ENCODE peak calls at places on chromosomes 7 and 10, in five cellular contexts. F is WTC11, C is H1, X is HepG2, H is GM12878. B is an unnamed sample.
A peak's percentile ranks its signal among the peaks of the same experiment; 100 is the strongest.

GRCh38 chr7:24948739-24949138 is 31.2 kb downstream of the OSBPL3 start:
- DNase-seq in F (no peak), C (no peak), X (no peak), H (no peak), B (no peak)

GRCh38 chr7:27113991-27114866 is 11.7 kb upstream of the HOXA2 start:
- DNase-seq in F (no peak), C (no peak), X (no peak), H (no peak), B (peak; percentile 26)

GRCh38 chr7:6433814-6434630 is 13.7 kb downstream of the DAGLB start:
- DNase-seq in F (no peak), C (no peak), X (no peak), H (no peak), B (no peak)

GRCh38 chr7:11343818-11344413 is 370.2 kb downstream of the PHF14 start:
- DNase-seq in F (no peak), C (no peak), X (peak; percentile 24), H (no peak), B (peak; percentile 56)

GRCh38 chr7:143392875-143393266 is 11.7 kb downstream of the ZYX start:
- DNase-seq in F (no peak), C (no peak), X (no peak), H (no peak), B (no peak)

GRCh38 chr10:110497438-110498086 is at the start of gene DUSP5:
- DNase-seq in F (peak; percentile 91), C (peak; percentile 56), X (peak; percentile 75), H (peak; percentile 75), B (peak; percentile 94)

GRCh38 chr7:140342732-140343514 is 55.4 kb downstream of the SLC37A3 start:
- DNase-seq in F (peak; percentile 60), C (no peak), X (peak; percentile 29), H (no peak), B (peak; percentile 63)

GRCh38 chr7:130332259-130333053 is 12.2 kb upstream of the CPA5 start:
- DNase-seq in F (no peak), C (no peak), X (no peak), H (no peak), B (no peak)

GRCh38 chr10:113087082-113088029 is 137.3 kb downstream of the TCF7L2 start:
- DNase-seq in F (no peak), C (peak; percentile 76), X (peak; percentile 96), H (no peak), B (peak; percentile 37)

GRCh38 chr7:1446611-1447032 is 12.6 kb downstream of the MICALL2 start:
- DNase-seq in F (no peak), C (no peak), X (no peak), H (no peak), B (no peak)

GRCh38 chr7:7761974-7762769 is 43.8 kb upstream of the RPA3 start:
- DNase-seq in F (no peak), C (no peak), X (no peak), H (no peak), B (no peak)

GRCh38 chr7:44615149-44615611 is 8.8 kb downstream of the OGDH start:
- DNase-seq in F (no peak), C (no peak), X (peak; percentile 13), H (no peak), B (peak; percentile 26)

GRCh38 chr10:69731184-69731583 is 70.5 kb upstream of the COL13A1 start:
- DNase-seq in F (no peak), C (no peak), X (no peak), H (no peak), B (no peak)

GRCh38 chr10:19200211-19200610 is 151.6 kb downstream of the MALRD1 start:
- DNase-seq in F (no peak), C (no peak), X (no peak), H (no peak), B (no peak)

DNA sequence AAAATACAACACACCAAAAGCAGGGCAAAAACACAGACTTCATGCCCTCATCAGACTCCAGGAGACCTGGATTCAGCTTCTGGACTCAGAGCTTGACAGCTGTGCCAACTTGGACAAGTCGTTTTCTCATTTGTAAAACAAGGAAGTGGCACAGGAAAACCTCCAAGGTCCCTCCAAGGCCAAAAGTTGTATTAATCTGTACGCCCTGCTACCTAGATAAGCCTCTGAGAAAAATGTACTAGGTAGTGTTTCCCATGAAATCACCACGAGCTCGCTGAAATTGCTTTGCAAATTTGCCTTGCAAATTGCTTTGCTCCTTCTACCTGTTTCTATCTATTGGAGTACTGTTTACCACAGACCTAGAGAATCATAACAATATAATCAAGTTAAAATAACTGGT is 157.9 kb upstream of the CHST15 start:
- DNase-seq in F (no peak), C (no peak), X (no peak), H (peak; percentile 60), B (no peak)
- TF ChIP-seq ATF2 in F (no peak), C (no peak), X (no peak), H (no peak), B (no peak)

DNA sequence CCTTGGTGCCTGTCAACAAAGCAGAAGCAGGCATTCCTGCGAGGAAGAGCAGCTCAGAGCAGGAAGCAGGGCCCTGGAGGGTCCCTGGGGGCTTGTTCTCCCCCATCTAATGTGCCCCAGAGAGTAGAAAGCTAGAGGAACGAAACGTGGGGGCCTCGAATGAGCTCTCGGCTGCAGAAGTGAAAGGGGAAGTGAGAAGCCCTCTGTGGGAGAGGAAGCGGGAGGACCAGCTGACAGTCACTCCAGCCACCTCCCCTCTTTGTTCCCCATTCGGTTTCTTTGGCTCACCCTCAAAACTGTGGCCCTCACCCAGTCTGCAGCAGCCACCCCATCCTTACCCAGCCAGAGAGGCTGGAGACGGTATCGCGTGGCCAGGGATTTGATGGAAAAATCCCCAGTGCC is 25.0 kb downstream of the C10orf105 start:
- DNase-seq in F (no peak), C (no peak), X (no peak), H (peak; percentile 78), B (no peak)
- TF ChIP-seq ATF2 in F (no peak), C (no peak), X (no peak), H (peak; percentile 82), B (no peak)

DNA sequence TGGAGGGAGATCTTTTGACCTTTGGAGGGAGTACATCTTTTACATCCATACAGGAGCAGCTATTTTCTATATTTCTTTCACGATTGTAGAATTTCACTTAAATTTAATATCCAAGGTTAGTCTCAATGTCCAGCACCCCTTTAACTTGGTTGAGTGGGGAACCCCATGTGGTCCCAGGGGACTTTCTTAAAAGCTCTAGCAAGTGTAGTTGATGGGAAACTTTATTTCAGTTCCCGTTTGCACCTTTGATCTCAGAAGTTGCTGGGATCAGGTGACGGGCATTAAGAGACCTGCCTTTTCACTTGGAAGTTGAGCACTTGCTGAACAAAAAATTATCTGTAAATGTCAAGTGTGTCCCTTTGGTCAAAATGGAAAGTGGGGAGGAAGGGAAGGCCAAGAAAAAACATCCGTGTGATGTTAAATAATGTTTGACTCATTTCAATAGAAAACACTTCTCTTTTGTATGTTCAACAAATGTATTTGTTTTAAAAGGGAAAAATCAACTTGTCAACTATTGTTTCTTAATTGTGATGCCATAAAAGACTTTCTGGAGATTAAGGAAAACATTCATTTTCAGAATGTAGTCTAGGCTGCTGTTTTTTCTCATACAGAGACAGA is 370.1 kb upstream of the GALNT17 start:
- DNase-seq in F (no peak), C (no peak), X (no peak), H (peak; percentile 88), B (no peak)
- TF ChIP-seq ATF2 in F (no peak), C (no peak), X (no peak), H (peak; percentile 89), B (no peak)

GRCh38 chr7:81004098-81004497 is 85.2 kb upstream of the SEMA3C start:
- DNase-seq in F (no peak), C (no peak), X (no peak), H (no peak), B (no peak)
- TF ChIP-seq ATF2 in F (no peak), C (no peak), X (no peak), H (no peak), B (no peak)

GRCh38 chr10:101402711-101403110 is 48.7 kb downstream of the BTRC start:
- DNase-seq in F (no peak), C (no peak), X (no peak), H (no peak), B (no peak)

GRCh38 chr10:101397140-101397539 is 43.2 kb downstream of the BTRC start:
- DNase-seq in F (no peak), C (no peak), X (peak; percentile 27), H (no peak), B (peak; percentile 21)

GRCh38 chr10:101403161-101403560 is 49.2 kb downstream of the BTRC start:
- DNase-seq in F (no peak), C (no peak), X (no peak), H (no peak), B (no peak)

GRCh38 chr10:101405006-101405405 is 51.0 kb downstream of the BTRC start:
- DNase-seq in F (no peak), C (no peak), X (no peak), H (no peak), B (no peak)

DNA sequence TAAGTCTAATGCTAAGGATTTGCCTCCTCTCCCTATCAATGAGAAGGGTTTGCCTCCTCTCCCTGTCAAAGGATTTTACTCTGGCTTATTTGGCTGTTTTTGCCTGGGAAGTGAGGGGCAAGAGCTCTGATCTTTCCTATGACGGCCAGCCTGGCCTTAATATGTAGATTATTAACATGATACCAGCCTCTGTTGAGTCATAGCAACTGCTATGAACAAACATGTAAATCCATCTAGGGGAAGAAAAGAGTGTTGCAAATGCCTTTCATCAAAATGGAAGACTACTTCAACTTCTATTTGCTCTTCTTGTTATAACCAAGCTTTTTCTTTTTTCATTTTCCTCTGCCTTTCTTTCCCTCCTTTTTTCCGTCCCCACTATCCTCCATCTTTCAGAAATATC is 46.6 kb downstream of the BTRC start:
- DNase-seq in F (no peak), C (no peak), X (no peak), H (no peak), B (no peak)
- TF ChIP-seq ATF2 in F (no peak), C (no peak), X (no peak), H (no peak), B (no peak)

GRCh38 chr10:129548534-129549130 is 81.6 kb downstream of the MGMT start:
- DNase-seq in F (no peak), C (no peak), X (no peak), H (no peak), B (no peak)
- TF ChIP-seq ATF2 in F (no peak), C (no peak), X (no peak), H (no peak), B (no peak)